ENCODE peak calls at places on chromosomes 13 and 19, in seven cellular contexts. K, A, G, N, H, Y and O are unnamed samples.

GRCh38 chr19:41137056-41137455 is 22.8 kb downstream of the CYP2F1 start:
- DNase-seq in H (no peak), Y (no peak), N (no peak), K (no peak), A (no peak), G (no peak), O (no peak)

GRCh38 chr19:5563941-5564612 is 3.7 kb downstream of the TINCR start:
- DNase-seq in G (peak), K (no peak), Y (peak), A (no peak), N (no peak), H (no peak), O (no peak)

GRCh38 chr13:30049692-30050091 is 199.3 kb upstream of the UBL3 start:
- DNase-seq in H (no peak), K (no peak), N (no peak), G (no peak), Y (no peak), A (no peak), O (no peak)

GRCh38 chr19:403221-404036 is 5.5 kb downstream of the C2CD4C start:
- DNase-seq in G (no peak), Y (no peak), N (no peak), A (no peak), H (no peak), K (no peak), O (no peak)

GRCh38 chr13:63337041-63337440 is 1921.4 kb upstream of the PCDH20 start:
- DNase-seq in H (no peak), Y (no peak), G (no peak), K (no peak), A (no peak), N (no peak), O (no peak)

GRCh38 chr13:39051157-39051556 is 12.9 kb downstream of the NHLRC3 start:
- DNase-seq in N (no peak), G (peak), A (no peak), H (no peak), Y (no peak), K (no peak), O (no peak)

GRCh38 chr19:50639121-50640112 is at the start of gene SYT3:
- DNase-seq in H (peak), Y (no peak), G (peak), K (no peak), N (no peak), A (no peak), O (peak)

GRCh38 chr13:73388586-73388985 is 329.8 kb downstream of the KLF5 start:
- DNase-seq in Y (no peak), H (no peak), N (no peak), K (no peak), A (no peak), G (no peak), O (no peak)

GRCh38 chr19:38644719-38645118 is 2.7 kb upstream of the ACTN4 start:
- DNase-seq in G (no peak), N (no peak), H (no peak), K (no peak), Y (no peak), A (no peak), O (no peak)

GRCh38 chr13:27975579-27976361 is 6.7 kb upstream of the CDX2 start:
- DNase-seq in G (no peak), H (no peak), K (no peak), Y (no peak), N (no peak), A (no peak), O (peak)

GRCh38 chr13:27044837-27045570 is 126.6 kb downstream of the USP12 start:
- DNase-seq in Y (no peak), K (no peak), A (no peak), G (no peak), H (peak), N (no peak), O (no peak)

GRCh38 chr13:80939581-80939980 is 598.7 kb upstream of the SPRY2 start:
- DNase-seq in K (no peak), G (no peak), Y (no peak), H (no peak), N (no peak), A (no peak), O (no peak)

GRCh38 chr13:30355405-30355741 is 48.0 kb upstream of the KATNAL1 start:
- DNase-seq in Y (no peak), K (no peak), H (peak), N (no peak), A (peak), G (no peak), O (peak)

GRCh38 chr19:11530432-11530831 is 1.5 kb upstream of the ECSIT start:
- DNase-seq in G (peak), Y (peak), K (peak), A (peak), H (no peak), N (peak), O (no peak)

GRCh38 chr13:92103673-92104296 is 705.4 kb downstream of the GPC5 start:
- DNase-seq in A (no peak), N (no peak), H (no peak), K (peak), Y (no peak), G (no peak), O (no peak)

GRCh38 chr19:19170053-19170945 is at the start of gene MEF2B:
- DNase-seq in G (peak), A (peak), N (peak), H (peak), K (no peak), Y (peak), O (peak)

GRCh38 chr19:388691-389090 is 20.3 kb downstream of the C2CD4C start:
- DNase-seq in A (no peak), N (no peak), H (no peak), K (no peak), G (no peak), Y (no peak), O (no peak)

GRCh38 chr19:32817252-32817912 is 52.2 kb downstream of the SLC7A9 start:
- DNase-seq in N (no peak), K (no peak), A (no peak), G (no peak), H (no peak), Y (no peak), O (no peak)

GRCh38 chr19:8086849-8087248 is 34.3 kb downstream of the CCL25 start:
- DNase-seq in Y (no peak), H (no peak), A (no peak), G (no peak), K (no peak), N (no peak), O (no peak)

GRCh38 chr19:6185093-6185824 is 49.8 kb downstream of the ACSBG2 start:
- DNase-seq in Y (no peak), H (no peak), G (no peak), A (no peak), N (no peak), K (no peak), O (no peak)

DNA sequence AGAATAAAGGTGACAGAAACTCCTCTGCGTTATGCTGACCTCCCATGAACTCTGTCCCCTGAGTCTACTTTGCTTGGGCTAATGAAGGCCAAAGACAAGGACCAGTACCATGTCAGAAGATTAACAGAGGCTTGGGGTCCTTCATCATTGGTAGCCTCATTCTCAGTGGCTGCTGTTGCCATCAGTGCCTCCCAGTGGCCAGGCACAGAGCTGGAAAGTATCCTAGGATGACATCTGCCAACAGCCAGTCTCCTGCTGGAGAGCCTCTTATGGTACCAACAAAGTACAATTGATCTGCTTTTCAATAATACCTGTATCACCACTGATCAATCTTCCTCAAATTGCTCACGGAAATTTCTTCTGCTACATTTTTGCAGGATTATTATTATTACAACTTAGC is 281.6 kb downstream of the DNAJC15 start:
- DNase-seq in H (no peak), A (no peak), G (no peak), N (no peak), K (no peak), Y (no peak), O (no peak)
- TF ChIP-seq CTCF in H (no peak), A (no peak), G (no peak), N (no peak), K (peak), Y (no peak), O (no peak)

GRCh38 chr19:3599776-3600183 is 6.9 kb downstream of the TBXA2R start:
- DNase-seq in K (no peak), G (no peak), N (no peak), A (peak), Y (no peak), H (no peak), O (no peak)
- TF ChIP-seq CTCF in K (peak), G (peak), N (no peak), A (peak), Y (no peak), H (no peak), O (peak)

DNA sequence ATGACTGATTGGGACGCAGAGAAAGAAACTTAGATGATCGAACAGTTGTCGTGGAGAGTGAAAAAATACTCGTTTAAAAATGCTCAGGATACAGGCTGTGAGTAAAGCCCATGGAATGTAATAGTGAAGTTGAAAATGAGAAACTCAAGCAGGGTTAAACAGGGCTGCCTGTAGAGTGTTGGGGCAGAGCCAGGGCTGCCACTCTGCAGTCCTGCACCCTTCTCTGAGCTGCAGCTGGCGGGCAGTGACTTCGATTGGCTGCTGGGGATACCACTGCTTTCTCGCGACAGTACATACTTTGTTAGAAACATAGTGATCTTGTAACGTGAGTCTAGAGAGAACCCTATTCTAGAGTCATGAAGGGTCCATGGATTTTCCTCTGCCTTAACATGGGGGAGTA is 95.4 kb downstream of the ARHGEF7 start:
- DNase-seq in Y (no peak), K (no peak), N (no peak), A (no peak), G (peak), H (no peak), O (no peak)
- TF ChIP-seq CTCF in Y (no peak), K (no peak), N (no peak), A (no peak), G (no peak), H (no peak), O (no peak)

DNA sequence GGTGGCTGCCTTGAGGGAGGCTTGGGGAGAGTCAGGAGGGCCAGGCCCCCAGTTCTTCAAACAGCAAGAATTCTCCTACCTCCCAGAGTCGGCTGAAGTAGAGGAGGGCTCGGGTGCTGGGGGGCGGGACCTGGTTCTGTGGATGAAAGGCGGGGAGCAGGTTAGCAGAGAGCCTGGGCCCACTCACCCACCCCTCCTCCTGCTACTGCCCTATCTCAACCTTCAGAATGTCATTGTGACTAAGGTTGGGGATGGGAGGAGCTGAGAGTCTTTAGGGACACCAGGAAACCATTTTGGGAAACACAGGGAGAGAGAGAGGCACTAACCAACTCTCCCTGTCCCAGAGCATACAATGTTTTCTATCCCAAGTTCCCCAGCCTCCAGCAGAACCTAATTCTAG is 10.7 kb downstream of the DMKN start:
- DNase-seq in G (no peak), H (no peak), Y (no peak), N (no peak), A (no peak), K (no peak), O (no peak)
- TF ChIP-seq CTCF in G (no peak), H (no peak), Y (no peak), N (no peak), A (no peak), K (no peak), O (no peak)

GRCh38 chr13:22060187-22060586 is 389.3 kb downstream of the FGF9 start:
- DNase-seq in A (no peak), Y (no peak), K (no peak), N (no peak), G (no peak), H (no peak), O (no peak)

GRCh38 chr13:22063416-22064124 is 392.7 kb downstream of the FGF9 start:
- DNase-seq in Y (no peak), N (no peak), H (no peak), A (no peak), K (no peak), G (no peak), O (no peak)

GRCh38 chr13:22062478-22063205 is 391.8 kb downstream of the FGF9 start:
- DNase-seq in H (no peak), K (no peak), N (no peak), A (no peak), Y (no peak), G (no peak), O (no peak)

GRCh38 chr13:22061806-22062391 is 391.0 kb downstream of the FGF9 start:
- DNase-seq in G (no peak), N (no peak), A (no peak), Y (no peak), K (no peak), H (peak), O (no peak)

GRCh38 chr13:22061371-22061805 is 390.5 kb downstream of the FGF9 start:
- DNase-seq in N (no peak), Y (no peak), K (no peak), G (no peak), A (no peak), H (peak), O (no peak)
- TF ChIP-seq CTCF in N (no peak), Y (no peak), K (no peak), G (no peak), A (no peak), H (peak), O (no peak)

DNA sequence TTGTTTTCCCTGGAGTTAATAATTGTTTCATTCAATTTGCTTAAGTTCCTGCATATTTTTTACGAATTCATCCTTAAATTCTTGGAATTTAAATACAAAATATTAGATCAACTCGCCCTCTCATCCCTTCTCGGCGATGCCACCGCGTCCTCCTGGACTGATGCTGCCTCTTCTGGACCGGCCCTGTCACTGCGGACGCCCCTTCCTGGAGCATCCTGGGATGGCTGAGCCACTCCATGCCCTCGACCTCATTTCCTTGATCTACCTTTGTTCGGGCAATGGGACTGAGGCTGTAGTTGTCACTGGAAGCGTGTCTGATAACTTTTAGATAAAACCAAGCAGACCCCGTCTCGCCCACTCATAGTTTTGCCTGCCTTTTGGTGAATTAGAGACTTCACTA is 283.6 kb downstream of the TEX29 start:
- DNase-seq in Y (no peak), K (no peak), N (no peak), G (no peak), H (no peak), A (no peak), O (no peak)
- TF ChIP-seq CTCF in Y (no peak), K (no peak), N (no peak), G (no peak), H (no peak), A (no peak), O (no peak)

DNA sequence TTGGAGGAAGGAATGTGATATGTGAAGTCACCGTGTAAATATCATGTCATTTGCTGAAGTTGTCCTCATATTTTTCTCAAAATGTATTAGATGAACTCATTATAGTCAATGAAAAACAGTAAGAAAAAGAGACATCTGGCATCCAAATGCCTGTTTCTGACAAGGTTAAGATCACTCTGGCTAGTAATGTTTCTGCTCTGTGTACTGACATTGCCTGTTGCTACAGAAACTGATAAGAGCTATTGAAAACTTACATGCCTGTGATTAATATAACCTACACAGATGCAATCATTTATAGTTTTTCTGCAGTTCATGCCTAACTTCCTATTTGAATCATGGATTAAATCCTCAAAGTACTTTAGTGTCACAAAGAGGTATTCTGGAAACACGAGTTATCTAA is 249.8 kb downstream of the NBEA start:
- DNase-seq in K (no peak), N (no peak), H (no peak), G (no peak), A (no peak), Y (no peak), O (no peak)
- TF ChIP-seq CTCF in K (no peak), N (no peak), H (no peak), G (no peak), A (no peak), Y (no peak), O (no peak)

GRCh38 chr19:14091885-14092462 is 1.4 kb upstream of the SAMD1 start:
- DNase-seq in N (no peak), A (no peak), Y (no peak), K (no peak), G (no peak), H (peak), O (no peak)
- TF ChIP-seq CTCF in N (no peak), A (no peak), Y (no peak), K (no peak), G (no peak), H (no peak), O (no peak)